ENCODE peak calls at places on chromosome 6, in four cellular contexts. E is T-helper 2 cell, O is amygdala, Y is Right ventricle myocardium superior. J is an unnamed sample.
A peak's percentile ranks its signal among the peaks of the same experiment; 100 is the strongest.

GRCh38 chr6:169026175-169026574 is 227.5 kb downstream of the THBS2 start:
- DNase-seq in E (no peak), O (no peak), Y (no peak), J (no peak)

GRCh38 chr6:28980797-28981390 is 24.2 kb downstream of the ZNF311 start:
- DNase-seq in E (peak; percentile 64), O (peak; percentile 46), Y (peak; percentile 45), J (no peak)

GRCh38 chr6:40550096-40550731 is 37.0 kb downstream of the LRFN2 start:
- DNase-seq in E (peak; percentile 37), O (no peak), Y (no peak), J (no peak)

GRCh38 chr6:168442646-168443045 is 1.7 kb downstream of the SMOC2 start:
- DNase-seq in E (no peak), O (no peak), Y (no peak), J (no peak)

GRCh38 chr6:158262082-158262481 is 50.2 kb upstream of the TULP4 start:
- DNase-seq in E (no peak), O (no peak), Y (no peak), J (no peak)

GRCh38 chr6:24205020-24205492 is 79.0 kb downstream of the NRSN1 start:
- DNase-seq in E (peak; percentile 14), O (no peak), Y (no peak), J (no peak)

GRCh38 chr6:146741609-146742008 is 142.8 kb downstream of the ADGB start:
- DNase-seq in E (no peak), O (no peak), Y (no peak), J (no peak)

GRCh38 chr6:46302816-46303215 is 132.0 kb upstream of the ENPP5 start:
- DNase-seq in E (no peak), O (no peak), Y (no peak), J (no peak)

GRCh38 chr6:41976794-41977484 is 35.3 kb upstream of the CCND3 start:
- DNase-seq in E (no peak), O (no peak), Y (no peak), J (no peak)

GRCh38 chr6:80523531-80523970 is 417.1 kb downstream of the BCKDHB start:
- DNase-seq in E (no peak), O (no peak), Y (no peak), J (peak; percentile 67)

GRCh38 chr6:71602385-71602949 is 283.9 kb upstream of the RIMS1 start:
- DNase-seq in E (no peak), O (no peak), Y (no peak), J (no peak)

GRCh38 chr6:16471898-16472297 is 233.5 kb downstream of the GMPR start:
- DNase-seq in E (no peak), O (no peak), Y (no peak), J (no peak)